ENCODE peak calls at places on chromosomes 1 and 21, in five cellular contexts. One of them, this sample, is unnamed.
A peak's percentile ranks its signal among the peaks of the same experiment; 100 is the strongest.

GRCh38 chr1:241713316-241713715 is 61.2 kb downstream of the WDR64 start:
- DNase-seq in NCI-H446: no peak
- DNase-seq in ACHN: no peak
- DNase-seq in GM04503: no peak
- DNase-seq in NCI-H1092 treated with DMSO at 0.1 percent for 48 hours: no peak
- DNase-seq in this sample: no peak

GRCh38 chr1:99759529-99760160 is 6.8 kb downstream of the FRRS1 start:
- DNase-seq in NCI-H446: no peak
- DNase-seq in ACHN: no peak
- DNase-seq in GM04503: no peak
- DNase-seq in NCI-H1092 treated with DMSO at 0.1 percent for 48 hours: no peak
- DNase-seq in this sample: no peak

GRCh38 chr1:184416921-184417320 is 30.1 kb downstream of the C1orf21 start:
- DNase-seq in NCI-H446: no peak
- DNase-seq in NCI-H1092 treated with DMSO at 0.1 percent for 48 hours: no peak
- DNase-seq in GM04503: no peak
- DNase-seq in ACHN: no peak
- DNase-seq in this sample: no peak

GRCh38 chr1:6960291-6960758 is 175.1 kb downstream of the CAMTA1 start:
- DNase-seq in NCI-H446: no peak
- DNase-seq in GM04503: no peak
- DNase-seq in ACHN: no peak
- DNase-seq in NCI-H1092 treated with DMSO at 0.1 percent for 48 hours: peak; percentile 70
- DNase-seq in this sample: peak; percentile 58

GRCh38 chr1:26696191-26696644 is 403 bp downstream of the ARID1A start:
- DNase-seq in GM04503: no peak
- DNase-seq in NCI-H446: no peak
- DNase-seq in ACHN: no peak
- DNase-seq in NCI-H1092 treated with DMSO at 0.1 percent for 48 hours: no peak
- DNase-seq in this sample: peak; percentile 73

GRCh38 chr1:235074335-235075120 is 54.1 kb downstream of the TOMM20 start:
- DNase-seq in NCI-H1092 treated with DMSO at 0.1 percent for 48 hours: peak; percentile 87
- DNase-seq in GM04503: peak; percentile 78
- DNase-seq in NCI-H446: peak; percentile 70
- DNase-seq in ACHN: no peak
- DNase-seq in this sample: peak; percentile 41

GRCh38 chr1:236868625-236869467 is 73.8 kb downstream of the MTR start:
- DNase-seq in ACHN: peak; percentile 68
- DNase-seq in NCI-H1092 treated with DMSO at 0.1 percent for 48 hours: peak; percentile 13
- DNase-seq in GM04503: no peak
- DNase-seq in NCI-H446: peak; percentile 69
- DNase-seq in this sample: peak; percentile 53

GRCh38 chr1:150807257-150807637 is 813 bp downstream of the CTSK start:
- DNase-seq in NCI-H446: no peak
- DNase-seq in ACHN: no peak
- DNase-seq in NCI-H1092 treated with DMSO at 0.1 percent for 48 hours: no peak
- DNase-seq in GM04503: no peak
- DNase-seq in this sample: no peak

GRCh38 chr1:31010081-31010989 is 55.2 kb downstream of the PUM1 start:
- DNase-seq in GM04503: no peak
- DNase-seq in ACHN: no peak
- DNase-seq in NCI-H446: no peak
- DNase-seq in NCI-H1092 treated with DMSO at 0.1 percent for 48 hours: no peak
- DNase-seq in this sample: no peak

GRCh38 chr1:183934284-183934683 is 103.2 kb downstream of the COLGALT2 start:
- DNase-seq in NCI-H1092 treated with DMSO at 0.1 percent for 48 hours: no peak
- DNase-seq in GM04503: no peak
- DNase-seq in ACHN: no peak
- DNase-seq in NCI-H446: no peak
- DNase-seq in this sample: no peak

GRCh38 chr1:243917863-243918565 is 68.0 kb upstream of the AKT3 start:
- DNase-seq in NCI-H446: no peak
- DNase-seq in NCI-H1092 treated with DMSO at 0.1 percent for 48 hours: no peak
- DNase-seq in ACHN: peak; percentile 64
- DNase-seq in GM04503: no peak
- DNase-seq in this sample: no peak

GRCh38 chr1:171313319-171313834 is 606 bp upstream of the FMO4 start:
- DNase-seq in ACHN: no peak
- DNase-seq in GM04503: no peak
- DNase-seq in NCI-H446: no peak
- DNase-seq in NCI-H1092 treated with DMSO at 0.1 percent for 48 hours: no peak
- DNase-seq in this sample: no peak

GRCh38 chr1:187942986-187943385 is 1114.2 kb downstream of the PLA2G4A start:
- DNase-seq in GM04503: no peak
- DNase-seq in NCI-H446: no peak
- DNase-seq in NCI-H1092 treated with DMSO at 0.1 percent for 48 hours: no peak
- DNase-seq in ACHN: no peak
- DNase-seq in this sample: no peak

GRCh38 chr1:47778280-47778679 is 218.9 kb downstream of the TRABD2B start:
- DNase-seq in NCI-H1092 treated with DMSO at 0.1 percent for 48 hours: no peak
- DNase-seq in GM04503: no peak
- DNase-seq in ACHN: no peak
- DNase-seq in NCI-H446: no peak
- DNase-seq in this sample: no peak

GRCh38 chr1:167136191-167136614 is 42.3 kb downstream of the STYXL2 start:
- DNase-seq in NCI-H446: peak; percentile 13
- DNase-seq in GM04503: no peak
- DNase-seq in NCI-H1092 treated with DMSO at 0.1 percent for 48 hours: no peak
- DNase-seq in ACHN: peak; percentile 7
- DNase-seq in this sample: no peak

GRCh38 chr1:245591346-245592082 is 436.7 kb downstream of the KIF26B start:
- DNase-seq in ACHN: no peak
- DNase-seq in NCI-H446: no peak
- DNase-seq in GM04503: no peak
- DNase-seq in NCI-H1092 treated with DMSO at 0.1 percent for 48 hours: no peak
- DNase-seq in this sample: peak; percentile 36

GRCh38 chr1:220901906-220902305 is 22.7 kb downstream of the HLX start:
- DNase-seq in GM04503: no peak
- DNase-seq in NCI-H446: no peak
- DNase-seq in ACHN: no peak
- DNase-seq in NCI-H1092 treated with DMSO at 0.1 percent for 48 hours: no peak
- DNase-seq in this sample: no peak

GRCh38 chr1:24743404-24744211 is 1.6 kb upstream of the CLIC4 start:
- DNase-seq in ACHN: no peak
- DNase-seq in NCI-H1092 treated with DMSO at 0.1 percent for 48 hours: no peak
- DNase-seq in NCI-H446: no peak
- DNase-seq in GM04503: no peak
- DNase-seq in this sample: no peak

GRCh38 chr1:11069233-11069950 is 9.6 kb upstream of the SRM start:
- DNase-seq in ACHN: no peak
- DNase-seq in NCI-H1092 treated with DMSO at 0.1 percent for 48 hours: no peak
- DNase-seq in GM04503: no peak
- DNase-seq in NCI-H446: no peak
- DNase-seq in this sample: no peak

GRCh38 chr1:65339866-65340483 is 30.6 kb downstream of the DNAJC6 start:
- DNase-seq in GM04503: no peak
- DNase-seq in ACHN: peak; percentile 10
- DNase-seq in NCI-H446: no peak
- DNase-seq in NCI-H1092 treated with DMSO at 0.1 percent for 48 hours: no peak
- DNase-seq in this sample: no peak

GRCh38 chr1:51636765-51637522 is 20.1 kb downstream of the OSBPL9 start:
- DNase-seq in GM04503: peak; percentile 83
- DNase-seq in NCI-H446: no peak
- DNase-seq in NCI-H1092 treated with DMSO at 0.1 percent for 48 hours: no peak
- DNase-seq in ACHN: peak; percentile 84
- DNase-seq in this sample: no peak

GRCh38 chr1:46818591-46818990 is 19.7 kb downstream of the CYP4B1 start:
- DNase-seq in NCI-H446: no peak
- DNase-seq in GM04503: no peak
- DNase-seq in NCI-H1092 treated with DMSO at 0.1 percent for 48 hours: no peak
- DNase-seq in ACHN: no peak
- DNase-seq in this sample: no peak

GRCh38 chr1:15578921-15579682 is 5.7 kb downstream of the AGMAT start:
- DNase-seq in NCI-H446: no peak
- DNase-seq in GM04503: no peak
- DNase-seq in NCI-H1092 treated with DMSO at 0.1 percent for 48 hours: no peak
- DNase-seq in ACHN: no peak
- DNase-seq in this sample: no peak

GRCh38 chr1:9438431-9439073 is 100.7 kb upstream of the SLC25A33 start:
- DNase-seq in NCI-H446: peak; percentile 50
- DNase-seq in ACHN: peak; percentile 63
- DNase-seq in NCI-H1092 treated with DMSO at 0.1 percent for 48 hours: no peak
- DNase-seq in GM04503: no peak
- DNase-seq in this sample: no peak

GRCh38 chr21:37407719-37408455 is 41.3 kb downstream of the DYRK1A start:
- DNase-seq in NCI-H1092 treated with DMSO at 0.1 percent for 48 hours: no peak
- DNase-seq in NCI-H446: no peak
- DNase-seq in ACHN: no peak
- DNase-seq in GM04503: peak; percentile 12
- DNase-seq in this sample: no peak